ENCODE peak calls at places on chromosomes 2 and 18, in six cellular contexts. Y, G, T, O, P and I are unnamed samples.

GRCh38 chr2:224359569-224359968 is 42.3 kb downstream of the FAM124B start:
- DNase-seq in G (no peak), P (no peak), T (no peak), O (peak; percentile 71), Y (peak; percentile 78), I (no peak)

GRCh38 chr2:216012133-216012829 is 1.1 kb downstream of the MREG start:
- DNase-seq in G (peak; percentile 70), T (no peak), O (no peak), P (peak; percentile 40), Y (no peak), I (no peak)

GRCh38 chr18:3380384-3380961 is 69.5 kb upstream of the TGIF1 start:
- DNase-seq in G (peak; percentile 45), O (no peak), T (no peak), P (peak; percentile 12), Y (no peak), I (peak; percentile 58)

GRCh38 chr2:21392660-21393059 is 268.9 kb downstream of the TDRD15 start:
- DNase-seq in P (no peak), G (no peak), O (no peak), T (no peak), Y (no peak), I (no peak)

GRCh38 chr2:77922567-77922966 is 400.4 kb upstream of the LRRTM4 start:
- DNase-seq in O (no peak), Y (no peak), G (no peak), T (no peak), P (no peak), I (no peak)

GRCh38 chr2:171522804-171523338 is 597 bp downstream of the CYBRD1 start:
- DNase-seq in P (no peak), T (peak; percentile 48), O (peak; percentile 56), Y (no peak), G (no peak), I (no peak)

GRCh38 chr18:9824474-9824832 is 61.3 kb upstream of the TXNDC2 start:
- DNase-seq in Y (no peak), T (no peak), G (no peak), P (peak; percentile 37), O (no peak), I (peak; percentile 75)

GRCh38 chr18:63091671-63092364 is 227.8 kb downstream of the BCL2 start:
- DNase-seq in Y (no peak), G (no peak), T (no peak), O (no peak), P (no peak), I (no peak)

GRCh38 chr2:40259900-40260299 is 192.0 kb downstream of the SLC8A1 start:
- DNase-seq in Y (no peak), P (no peak), O (no peak), T (no peak), G (no peak), I (no peak)

GRCh38 chr2:66456183-66457041 is 21.5 kb downstream of the MEIS1 start:
- DNase-seq in P (no peak), O (no peak), Y (no peak), T (no peak), G (no peak), I (no peak)

GRCh38 chr18:32308493-32309120 is 118.8 kb downstream of the MEP1B start:
- DNase-seq in T (no peak), P (peak; percentile 93), Y (peak; percentile 84), G (no peak), O (no peak), I (peak; percentile 94)

GRCh38 chr2:121856358-121856757 is 100.9 kb downstream of the TSN start:
- DNase-seq in P (no peak), T (no peak), G (no peak), O (no peak), Y (peak; percentile 46), I (no peak)

GRCh38 chr2:199160081-199160480 is 297.7 kb downstream of the SATB2 start:
- DNase-seq in G (no peak), Y (no peak), T (no peak), O (no peak), P (no peak), I (no peak)

GRCh38 chr2:161625314-161625919 is 1.2 kb downstream of the SLC4A10 start:
- DNase-seq in G (no peak), P (no peak), T (peak; percentile 33), O (peak; percentile 75), Y (peak; percentile 87), I (no peak)

GRCh38 chr18:70431203-70431624 is 142.4 kb downstream of the SOCS6 start:
- DNase-seq in T (no peak), P (peak; percentile 87), O (no peak), Y (peak; percentile 83), G (no peak), I (peak; percentile 85)

GRCh38 chr2:241854342-241855244 is 4.1 kb downstream of the PDCD1 start:
- DNase-seq in O (no peak), T (no peak), G (no peak), Y (no peak), P (no peak), I (no peak)

GRCh38 chr2:104860141-104860790 is 6.4 kb downstream of the POU3F3 start:
- DNase-seq in G (no peak), T (no peak), O (no peak), P (no peak), Y (peak; percentile 23), I (no peak)

GRCh38 chr2:127128508-127128907 is 21.6 kb upstream of the BIN1 start:
- DNase-seq in Y (peak; percentile 82), T (no peak), G (no peak), P (no peak), O (peak; percentile 93), I (no peak)

GRCh38 chr2:237859082-237859433 is 365 bp upstream of the RAMP1 start:
- DNase-seq in T (no peak), O (no peak), Y (peak; percentile 5), G (no peak), P (no peak), I (no peak)

GRCh38 chr2:149744845-149745244 is 157.3 kb upstream of the MMADHC start:
- DNase-seq in O (no peak), P (peak; percentile 59), G (no peak), T (no peak), Y (no peak), I (peak; percentile 78)

DNA sequence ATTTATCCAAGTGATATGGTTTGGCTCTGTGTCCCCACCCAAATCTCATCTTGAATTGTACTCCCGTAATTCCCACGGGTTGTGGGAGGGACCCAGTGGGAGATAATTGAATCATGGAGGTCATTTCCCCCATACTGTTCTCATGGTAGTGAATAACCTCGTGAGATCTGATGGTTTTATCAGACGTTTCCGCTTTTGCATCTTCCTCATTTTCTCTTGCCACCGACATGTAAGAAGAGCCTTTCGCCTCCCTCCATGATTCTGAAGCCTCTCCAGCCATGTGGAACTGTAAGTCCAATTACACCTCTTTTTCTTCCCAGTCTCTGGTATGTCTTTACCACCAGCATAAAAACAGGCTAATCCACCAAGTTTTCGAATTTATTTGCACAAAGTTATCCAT is 20.3 kb upstream of the CHST10 start:
- DNase-seq in Y (no peak), T (no peak), P (no peak), G (no peak), O (no peak), I (no peak)
- H3K4me2 ChIP-seq in Y (no peak overlapping the region), T (no peak overlapping the region), P (no peak overlapping the region), G (no peak overlapping the region), O (no peak overlapping the region), I (no peak overlapping the region)

GRCh38 chr2:184597571-184597980 is 753 bp upstream of the ZNF804A start:
- DNase-seq in Y (peak; percentile 81), P (peak; percentile 83), O (peak; percentile 53), G (peak; percentile 3), T (peak; percentile 27), I (peak; percentile 63)
- H4K8ac ChIP-seq in Y (no peak overlapping the region), P (peak overlapping the region; percentile 84), O (no peak overlapping the region), G (no peak overlapping the region), T (no peak overlapping the region), I (peak overlapping the region; percentile 81)

DNA sequence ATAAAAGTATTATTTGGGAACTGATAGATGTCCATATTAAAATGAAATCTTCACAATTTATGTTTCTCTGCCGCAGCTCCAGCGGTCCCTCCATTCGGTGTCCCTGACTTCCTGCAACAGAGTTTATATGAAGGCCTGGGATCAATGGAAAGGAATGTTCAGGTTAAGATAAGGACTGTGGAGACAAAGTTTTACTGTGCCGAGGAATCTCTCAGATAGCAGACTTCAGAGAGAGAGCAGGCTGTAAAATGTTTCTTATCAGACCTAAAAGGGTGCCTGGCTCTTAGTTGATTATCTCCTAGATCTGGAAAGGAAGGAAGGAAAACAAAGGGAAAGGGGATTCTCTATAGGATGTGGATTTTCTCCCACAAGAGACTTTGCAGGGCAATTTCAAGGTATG is 193.7 kb upstream of the PIEZO2 start:
- DNase-seq in P (no peak), O (no peak), T (no peak), Y (peak; percentile 75), G (no peak), I (no peak)
- H3K4me2 ChIP-seq in P (no peak overlapping the region), O (no peak overlapping the region), T (no peak overlapping the region), Y (no peak overlapping the region), G (no peak overlapping the region), I (no peak overlapping the region)

DNA sequence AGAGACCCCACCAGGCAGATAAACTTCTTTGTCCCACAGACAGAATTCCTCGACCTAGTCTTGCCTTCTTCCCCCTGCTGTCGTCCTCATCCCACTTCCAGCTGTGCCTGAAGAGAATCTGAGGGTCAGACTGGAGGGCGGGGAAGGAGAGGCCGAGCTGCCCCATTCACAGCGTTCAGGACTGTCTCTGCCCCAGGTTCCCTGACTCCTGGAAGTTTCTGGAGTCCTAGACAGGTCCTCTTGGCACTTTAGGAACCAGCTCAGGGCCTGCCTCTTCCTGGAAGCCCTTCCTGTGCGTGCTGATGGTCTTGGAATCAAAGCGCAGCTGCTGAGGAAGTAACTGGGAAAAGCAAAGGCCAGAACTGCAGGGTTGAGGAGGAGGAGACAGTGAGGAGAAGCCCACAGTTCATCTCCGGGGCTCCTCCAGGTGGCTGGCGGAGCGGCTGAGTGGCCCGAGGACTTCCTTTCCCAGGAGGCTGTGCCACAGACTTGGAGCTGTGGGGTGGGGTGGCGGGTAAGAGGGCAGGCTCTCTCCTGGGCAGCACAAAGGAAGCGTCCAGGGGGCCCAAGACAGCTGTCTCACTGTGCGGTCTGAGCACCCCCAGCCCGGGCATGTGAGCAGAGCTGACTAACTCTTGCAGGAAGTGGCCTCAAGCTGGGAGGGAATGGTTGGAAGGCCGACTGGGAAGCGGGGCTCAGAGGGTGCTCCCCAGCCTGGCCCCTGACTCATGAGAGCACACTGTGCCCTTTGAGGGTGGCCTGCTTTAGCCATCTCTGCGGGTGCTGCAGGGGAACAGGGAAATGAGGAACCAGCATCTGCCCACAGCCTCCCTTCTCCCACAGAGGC is 39.5 kb downstream of the SDC1 start:
- DNase-seq in T (no peak), G (peak; percentile 36), Y (no peak), P (peak; percentile 61), O (no peak), I (peak; percentile 69)
- H4K8ac ChIP-seq in T (peak overlapping the region; percentile 67), G (peak overlapping the region; percentile 13), Y (no peak overlapping the region), P (peak overlapping the region; percentile 93), O (no peak overlapping the region), I (peak overlapping the region; percentile 69)

GRCh38 chr2:159468257-159468656 is 148.1 kb downstream of the BAZ2B start:
- DNase-seq in P (no peak), Y (no peak), G (no peak), O (no peak), T (no peak), I (no peak)
- H3K4me2 ChIP-seq in P (no peak overlapping the region), Y (no peak overlapping the region), G (no peak overlapping the region), O (no peak overlapping the region), T (no peak overlapping the region), I (no peak overlapping the region)

GRCh38 chr2:205763708-205764501 is 81.6 kb downstream of the NRP2 start:
- DNase-seq in O (peak; percentile 95), Y (peak; percentile 93), T (peak; percentile 81), G (peak; percentile 94), P (peak; percentile 97), I (peak; percentile 63)
- H4K8ac ChIP-seq in O (no peak overlapping the region), Y (no peak overlapping the region), T (peak overlapping the region; percentile 92), G (no peak overlapping the region), P (peak overlapping the region; percentile 66), I (no peak overlapping the region)